ENCODE peak calls at places on chromosome 5, in nine cellular contexts. One of them, this sample, is unnamed.

GRCh38 chr5:16229357-16229940 is 49.9 kb upstream of the MARCHF11 start:
- DNase-seq in GM20000: no peak
- DNase-seq in neural progenitor cell: no peak
- DNase-seq in fibroblast of mammary gland: no peak
- DNase-seq in endodermal cell: peak; percentile 58
- DNase-seq in activated CD8-positive, alpha-beta T cell treated with anti-CD3 and anti-CD28 coated beads for 36 hours: no peak
- DNase-seq in left ventricle myocardium inferior: no peak
- DNase-seq in PC-3: no peak
- DNase-seq in psoas muscle: no peak
- DNase-seq in this sample: no peak

GRCh38 chr5:112124788-112125187 is 294.3 kb downstream of the EPB41L4A start:
- DNase-seq in GM20000: no peak
- DNase-seq in neural progenitor cell: no peak
- DNase-seq in fibroblast of mammary gland: no peak
- DNase-seq in endodermal cell: no peak
- DNase-seq in activated CD8-positive, alpha-beta T cell treated with anti-CD3 and anti-CD28 coated beads for 36 hours: no peak
- DNase-seq in left ventricle myocardium inferior: no peak
- DNase-seq in PC-3: no peak
- DNase-seq in psoas muscle: no peak
- DNase-seq in this sample: no peak

GRCh38 chr5:56129288-56129687 is 103.8 kb downstream of the ANKRD55 start:
- DNase-seq in GM20000: no peak
- DNase-seq in neural progenitor cell: no peak
- DNase-seq in fibroblast of mammary gland: peak; percentile 11
- DNase-seq in endodermal cell: no peak
- DNase-seq in activated CD8-positive, alpha-beta T cell treated with anti-CD3 and anti-CD28 coated beads for 36 hours: no peak
- DNase-seq in left ventricle myocardium inferior: no peak
- DNase-seq in PC-3: peak; percentile 33
- DNase-seq in psoas muscle: no peak
- DNase-seq in this sample: no peak

GRCh38 chr5:154380263-154380662 is 65.5 kb upstream of the SAP30L start:
- DNase-seq in GM20000: no peak
- DNase-seq in neural progenitor cell: no peak
- DNase-seq in fibroblast of mammary gland: no peak
- DNase-seq in endodermal cell: no peak
- DNase-seq in activated CD8-positive, alpha-beta T cell treated with anti-CD3 and anti-CD28 coated beads for 36 hours: no peak
- DNase-seq in left ventricle myocardium inferior: no peak
- DNase-seq in PC-3: no peak
- DNase-seq in psoas muscle: no peak
- DNase-seq in this sample: no peak

GRCh38 chr5:33068786-33069185 is 357.7 kb downstream of the NPR3 start:
- DNase-seq in GM20000: no peak
- DNase-seq in neural progenitor cell: no peak
- DNase-seq in fibroblast of mammary gland: peak; percentile 16
- DNase-seq in endodermal cell: no peak
- DNase-seq in activated CD8-positive, alpha-beta T cell treated with anti-CD3 and anti-CD28 coated beads for 36 hours: no peak
- DNase-seq in left ventricle myocardium inferior: no peak
- DNase-seq in PC-3: peak; percentile 71
- DNase-seq in psoas muscle: no peak
- DNase-seq in this sample: no peak

GRCh38 chr5:20286512-20286911 is 298.5 kb upstream of the CDH18 start:
- DNase-seq in GM20000: no peak
- DNase-seq in neural progenitor cell: no peak
- DNase-seq in fibroblast of mammary gland: peak; percentile 73
- DNase-seq in endodermal cell: no peak
- DNase-seq in activated CD8-positive, alpha-beta T cell treated with anti-CD3 and anti-CD28 coated beads for 36 hours: no peak
- DNase-seq in left ventricle myocardium inferior: no peak
- DNase-seq in PC-3: peak; percentile 93
- DNase-seq in psoas muscle: no peak
- DNase-seq in this sample: no peak

GRCh38 chr5:88664630-88665029 is 218.4 kb downstream of the MEF2C start:
- DNase-seq in GM20000: no peak
- DNase-seq in neural progenitor cell: peak; percentile 39
- DNase-seq in fibroblast of mammary gland: no peak
- DNase-seq in endodermal cell: no peak
- DNase-seq in activated CD8-positive, alpha-beta T cell treated with anti-CD3 and anti-CD28 coated beads for 36 hours: no peak
- DNase-seq in left ventricle myocardium inferior: no peak
- DNase-seq in PC-3: no peak
- DNase-seq in psoas muscle: no peak
- DNase-seq in this sample: no peak

GRCh38 chr5:79229357-79230174 is 6.4 kb upstream of the JMY start:
- DNase-seq in GM20000: peak; percentile 48
- DNase-seq in neural progenitor cell: no peak
- DNase-seq in fibroblast of mammary gland: peak; percentile 95
- DNase-seq in endodermal cell: no peak
- DNase-seq in activated CD8-positive, alpha-beta T cell treated with anti-CD3 and anti-CD28 coated beads for 36 hours: peak; percentile 47
- DNase-seq in left ventricle myocardium inferior: no peak
- DNase-seq in PC-3: peak; percentile 81
- DNase-seq in psoas muscle: no peak
- DNase-seq in this sample: peak; percentile 59

GRCh38 chr5:82387041-82387818 is 109.1 kb upstream of the RPS23 start:
- DNase-seq in GM20000: no peak
- DNase-seq in neural progenitor cell: no peak
- DNase-seq in fibroblast of mammary gland: peak; percentile 71
- DNase-seq in endodermal cell: no peak
- DNase-seq in activated CD8-positive, alpha-beta T cell treated with anti-CD3 and anti-CD28 coated beads for 36 hours: no peak
- DNase-seq in left ventricle myocardium inferior: no peak
- DNase-seq in PC-3: peak; percentile 93
- DNase-seq in psoas muscle: no peak
- DNase-seq in this sample: no peak

GRCh38 chr5:9245071-9245470 is 300.8 kb downstream of the SEMA5A start:
- DNase-seq in GM20000: no peak
- DNase-seq in neural progenitor cell: no peak
- DNase-seq in fibroblast of mammary gland: peak; percentile 10
- DNase-seq in endodermal cell: no peak
- DNase-seq in activated CD8-positive, alpha-beta T cell treated with anti-CD3 and anti-CD28 coated beads for 36 hours: no peak
- DNase-seq in left ventricle myocardium inferior: no peak
- DNase-seq in PC-3: peak; percentile 41
- DNase-seq in psoas muscle: no peak
- DNase-seq in this sample: no peak

GRCh38 chr5:134177197-134178171 is 734 bp upstream of the SKP1 start:
- DNase-seq in GM20000: no peak
- DNase-seq in neural progenitor cell: peak; percentile 88
- DNase-seq in fibroblast of mammary gland: peak; percentile 72
- DNase-seq in endodermal cell: peak; percentile 90
- DNase-seq in activated CD8-positive, alpha-beta T cell treated with anti-CD3 and anti-CD28 coated beads for 36 hours: no peak
- DNase-seq in left ventricle myocardium inferior: no peak
- DNase-seq in PC-3: peak; percentile 26
- DNase-seq in psoas muscle: peak; percentile 86
- DNase-seq in this sample: no peak

DNA sequence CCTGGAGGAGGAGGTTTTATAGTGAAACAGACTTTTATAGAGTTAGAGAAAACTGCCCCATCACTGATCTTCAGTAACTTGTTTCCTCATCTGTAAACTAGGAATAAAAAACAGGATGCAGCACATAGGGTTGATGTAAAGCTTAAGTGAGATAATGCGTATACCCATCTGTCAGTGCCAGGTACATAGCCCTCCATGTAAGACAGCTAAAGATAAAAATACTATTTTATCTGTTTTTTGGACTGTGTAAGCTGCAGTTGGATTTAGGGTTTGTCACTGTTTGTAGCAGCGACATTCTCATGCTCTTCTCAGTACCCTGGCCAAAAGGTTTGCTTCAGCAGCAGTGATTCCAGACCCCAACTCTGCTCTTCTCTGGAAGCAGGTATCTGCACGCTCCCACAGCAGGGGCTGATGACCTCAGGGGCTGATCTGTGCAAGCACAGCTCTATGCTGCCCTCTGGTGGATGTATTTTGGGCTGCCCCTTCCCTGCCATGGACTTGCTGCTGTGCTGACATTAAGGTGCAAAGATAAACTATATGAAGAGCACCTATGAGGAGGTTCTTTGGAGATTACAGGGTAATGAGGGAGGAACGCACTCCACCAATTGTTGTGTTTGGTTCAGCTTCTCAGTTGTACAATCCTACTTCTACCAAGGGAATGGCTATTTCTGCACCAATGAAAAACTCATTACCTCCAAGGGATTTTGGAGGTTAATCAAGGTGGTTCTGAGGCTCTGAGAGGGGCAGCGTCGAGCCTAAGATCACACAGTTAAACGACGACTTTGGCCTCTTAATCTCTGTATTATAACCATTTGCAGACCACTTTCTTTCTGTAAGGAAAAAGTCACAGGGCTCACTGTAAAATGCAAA is 13.1 kb downstream of the HMHB1 start:
- DNase-seq in GM20000: peak; percentile 73
- DNase-seq in neural progenitor cell: peak; percentile 88
- DNase-seq in fibroblast of mammary gland: peak; percentile 77
- DNase-seq in endodermal cell: peak; percentile 96
- DNase-seq in activated CD8-positive, alpha-beta T cell treated with anti-CD3 and anti-CD28 coated beads for 36 hours: peak; percentile 91
- DNase-seq in left ventricle myocardium inferior: peak; percentile 80
- DNase-seq in PC-3: peak; percentile 83
- DNase-seq in psoas muscle: peak; percentile 87
- DNase-seq in this sample: peak; percentile 64
- TF ChIP-seq CTCF in GM20000: peak; percentile 85
- TF ChIP-seq CTCF in neural progenitor cell: peak; percentile 96
- TF ChIP-seq CTCF in fibroblast of mammary gland: peak; percentile 97
- TF ChIP-seq CTCF in endodermal cell: peak; percentile 97
- TF ChIP-seq CTCF in activated CD8-positive, alpha-beta T cell treated with anti-CD3 and anti-CD28 coated beads for 36 hours: peak; percentile 81
- TF ChIP-seq CTCF in left ventricle myocardium inferior: peak; percentile 97
- TF ChIP-seq CTCF in PC-3: peak; percentile 87
- TF ChIP-seq CTCF in psoas muscle: peak; percentile 99
- TF ChIP-seq CTCF in this sample: peak; percentile 87

GRCh38 chr5:108747111-108748009 is at the start of gene FER:
- DNase-seq in GM20000: peak; percentile 63
- DNase-seq in neural progenitor cell: peak; percentile 18
- DNase-seq in fibroblast of mammary gland: peak; percentile 88
- DNase-seq in endodermal cell: no peak
- DNase-seq in activated CD8-positive, alpha-beta T cell treated with anti-CD3 and anti-CD28 coated beads for 36 hours: peak; percentile 71
- DNase-seq in left ventricle myocardium inferior: no peak
- DNase-seq in PC-3: peak; percentile 93
- DNase-seq in psoas muscle: no peak
- DNase-seq in this sample: peak; percentile 60

GRCh38 chr5:108749130-108749861 is 1.6 kb downstream of the FER start:
- DNase-seq in GM20000: peak; percentile 65
- DNase-seq in neural progenitor cell: no peak
- DNase-seq in fibroblast of mammary gland: peak; percentile 9
- DNase-seq in endodermal cell: no peak
- DNase-seq in activated CD8-positive, alpha-beta T cell treated with anti-CD3 and anti-CD28 coated beads for 36 hours: peak; percentile 5
- DNase-seq in left ventricle myocardium inferior: no peak
- DNase-seq in PC-3: no peak
- DNase-seq in psoas muscle: no peak
- DNase-seq in this sample: peak; percentile 70

GRCh38 chr5:108748010-108748353 is 285 bp downstream of the FER start:
- DNase-seq in GM20000: no peak
- DNase-seq in neural progenitor cell: no peak
- DNase-seq in fibroblast of mammary gland: no peak
- DNase-seq in endodermal cell: no peak
- DNase-seq in activated CD8-positive, alpha-beta T cell treated with anti-CD3 and anti-CD28 coated beads for 36 hours: no peak
- DNase-seq in left ventricle myocardium inferior: no peak
- DNase-seq in PC-3: no peak
- DNase-seq in psoas muscle: no peak
- DNase-seq in this sample: no peak

GRCh38 chr5:108753331-108753730 is 5.6 kb downstream of the FER start:
- DNase-seq in GM20000: no peak
- DNase-seq in neural progenitor cell: no peak
- DNase-seq in fibroblast of mammary gland: peak; percentile 36
- DNase-seq in endodermal cell: no peak
- DNase-seq in activated CD8-positive, alpha-beta T cell treated with anti-CD3 and anti-CD28 coated beads for 36 hours: no peak
- DNase-seq in left ventricle myocardium inferior: no peak
- DNase-seq in PC-3: peak; percentile 44
- DNase-seq in psoas muscle: no peak
- DNase-seq in this sample: no peak

GRCh38 chr5:108748354-108749129 is 845 bp downstream of the FER start:
- DNase-seq in GM20000: peak; percentile 95
- DNase-seq in neural progenitor cell: peak; percentile 100
- DNase-seq in fibroblast of mammary gland: peak; percentile 98
- DNase-seq in endodermal cell: peak; percentile 100
- DNase-seq in activated CD8-positive, alpha-beta T cell treated with anti-CD3 and anti-CD28 coated beads for 36 hours: peak; percentile 99
- DNase-seq in left ventricle myocardium inferior: peak; percentile 99
- DNase-seq in PC-3: peak; percentile 99
- DNase-seq in psoas muscle: peak; percentile 99
- DNase-seq in this sample: peak; percentile 95
- TF ChIP-seq CTCF in GM20000: peak; percentile 6
- TF ChIP-seq CTCF in neural progenitor cell: peak; percentile 41
- TF ChIP-seq CTCF in fibroblast of mammary gland: no peak
- TF ChIP-seq CTCF in endodermal cell: peak; percentile 39
- TF ChIP-seq CTCF in activated CD8-positive, alpha-beta T cell treated with anti-CD3 and anti-CD28 coated beads for 36 hours: no peak
- TF ChIP-seq CTCF in left ventricle myocardium inferior: peak; percentile 23
- TF ChIP-seq CTCF in PC-3: peak; percentile 30
- TF ChIP-seq CTCF in psoas muscle: no peak
- TF ChIP-seq CTCF in this sample: peak; percentile 16

DNA sequence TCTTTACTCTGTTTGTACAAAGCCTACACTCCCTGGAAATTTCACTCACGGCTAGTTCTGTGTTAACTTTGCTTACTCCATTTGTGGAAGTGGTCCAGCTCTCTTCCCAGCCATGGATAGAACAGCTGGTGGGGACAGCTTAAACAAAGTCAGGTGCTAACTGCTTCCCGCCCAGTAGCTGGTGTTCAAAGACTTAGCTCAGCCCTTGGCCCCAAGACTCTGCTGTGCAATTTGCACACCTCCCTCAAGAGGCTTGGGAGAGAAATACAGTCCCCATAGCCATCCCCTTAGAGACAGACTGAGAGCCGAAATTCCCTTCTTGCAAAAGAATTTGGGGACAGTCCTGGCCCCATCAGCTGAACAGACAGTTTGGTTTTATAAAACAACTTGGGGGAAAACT is 73.8 kb upstream of the RAI14 start:
- DNase-seq in GM20000: no peak
- DNase-seq in neural progenitor cell: peak; percentile 20
- DNase-seq in fibroblast of mammary gland: no peak
- DNase-seq in endodermal cell: no peak
- DNase-seq in activated CD8-positive, alpha-beta T cell treated with anti-CD3 and anti-CD28 coated beads for 36 hours: no peak
- DNase-seq in left ventricle myocardium inferior: no peak
- DNase-seq in PC-3: no peak
- DNase-seq in psoas muscle: no peak
- DNase-seq in this sample: no peak
- TF ChIP-seq CTCF in GM20000: no peak
- TF ChIP-seq CTCF in neural progenitor cell: no peak
- TF ChIP-seq CTCF in fibroblast of mammary gland: no peak
- TF ChIP-seq CTCF in endodermal cell: peak; percentile 45
- TF ChIP-seq CTCF in activated CD8-positive, alpha-beta T cell treated with anti-CD3 and anti-CD28 coated beads for 36 hours: no peak
- TF ChIP-seq CTCF in left ventricle myocardium inferior: no peak
- TF ChIP-seq CTCF in PC-3: no peak
- TF ChIP-seq CTCF in psoas muscle: no peak
- TF ChIP-seq CTCF in this sample: peak; percentile 12

DNA sequence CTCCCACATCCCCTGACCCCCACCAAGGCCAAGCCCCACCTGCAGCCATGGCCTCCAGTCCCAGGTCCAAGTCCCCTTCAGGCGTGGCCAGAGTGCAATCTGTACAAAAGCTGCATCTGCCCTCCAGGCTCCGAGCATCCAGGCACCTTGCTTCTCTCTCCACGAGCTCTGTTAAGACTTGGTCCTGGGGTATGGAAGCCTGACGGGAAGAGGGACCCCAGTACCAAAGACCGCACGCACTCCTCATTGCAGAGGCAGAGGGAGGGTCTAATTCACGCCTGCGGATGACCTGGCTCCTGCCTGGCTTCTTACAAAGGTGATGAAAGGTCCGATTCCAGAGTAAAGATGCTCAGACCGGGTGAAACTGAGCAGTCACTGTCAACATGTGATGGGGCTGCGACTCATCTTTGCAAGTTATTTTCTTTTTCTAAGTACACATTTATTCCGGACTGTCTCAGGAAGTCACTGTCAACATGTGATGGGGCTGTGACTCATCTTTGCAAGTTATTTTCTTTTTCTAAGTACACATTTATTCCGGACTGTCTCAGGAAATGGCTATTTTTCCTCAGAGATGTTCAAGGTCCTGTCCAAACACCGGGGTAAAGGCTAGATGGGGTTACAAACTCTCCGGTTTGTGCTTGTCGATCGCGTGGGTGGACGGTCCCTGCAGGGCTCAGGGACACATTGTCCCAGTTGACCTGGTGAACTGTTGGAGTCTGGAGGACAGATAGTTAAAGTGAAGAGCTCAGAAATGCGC is 252.0 kb upstream of the IRX4 start:
- DNase-seq in GM20000: no peak
- DNase-seq in neural progenitor cell: no peak
- DNase-seq in fibroblast of mammary gland: peak; percentile 69
- DNase-seq in endodermal cell: peak; percentile 24
- DNase-seq in activated CD8-positive, alpha-beta T cell treated with anti-CD3 and anti-CD28 coated beads for 36 hours: no peak
- DNase-seq in left ventricle myocardium inferior: no peak
- DNase-seq in PC-3: peak; percentile 49
- DNase-seq in psoas muscle: no peak
- DNase-seq in this sample: no peak
- TF ChIP-seq CTCF in GM20000: no peak
- TF ChIP-seq CTCF in neural progenitor cell: no peak
- TF ChIP-seq CTCF in fibroblast of mammary gland: no peak
- TF ChIP-seq CTCF in endodermal cell: no peak
- TF ChIP-seq CTCF in activated CD8-positive, alpha-beta T cell treated with anti-CD3 and anti-CD28 coated beads for 36 hours: no peak
- TF ChIP-seq CTCF in left ventricle myocardium inferior: no peak
- TF ChIP-seq CTCF in PC-3: no peak
- TF ChIP-seq CTCF in psoas muscle: no peak
- TF ChIP-seq CTCF in this sample: no peak